ENCODE peak calls at places on chromosomes 6 and 20, in six cellular contexts. K is thoracic aorta, L is epithelial cell of esophagus, F is kidney epithelial cell, R is heart right ventricle, V is ovary. D is an unnamed sample.
A peak's percentile ranks its signal among the peaks of the same experiment; 100 is the strongest.

GRCh38 chr20:46211331-46211722 is 93.2 kb downstream of the CD40 start:
- DNase-seq in L (no peak), V (no peak), R (no peak), F (no peak), K (no peak), D (no peak)

GRCh38 chr20:41046716-41047115 is 18.1 kb downstream of the TOP1 start:
- DNase-seq in R (no peak), F (no peak), V (no peak), K (no peak), L (peak; percentile 55), D (no peak)

GRCh38 chr6:141290871-141291270 is 841.9 kb upstream of the GJE1 start:
- DNase-seq in L (peak; percentile 36), F (no peak), V (no peak), K (no peak), R (no peak), D (no peak)

GRCh38 chr6:121093928-121094327 is 240.4 kb downstream of the TBC1D32 start:
- DNase-seq in L (peak; percentile 33), K (no peak), V (no peak), F (no peak), R (no peak), D (no peak)

GRCh38 chr6:150207931-150208570 is 65.2 kb downstream of the PPP1R14C start:
- DNase-seq in F (no peak), V (no peak), K (no peak), L (peak; percentile 48), R (no peak), D (no peak)

GRCh38 chr6:157779705-157780604 is 43.1 kb upstream of the SNX9 start:
- DNase-seq in F (no peak), V (no peak), K (no peak), L (peak; percentile 65), R (no peak), D (no peak)

GRCh38 chr6:150596439-150596838 is 3.2 kb upstream of the PLEKHG1 start:
- DNase-seq in R (no peak), K (no peak), V (no peak), F (no peak), L (no peak), D (no peak)

GRCh38 chr6:148385379-148385778 is 42.7 kb downstream of the SASH1 start:
- DNase-seq in L (no peak), K (no peak), F (no peak), V (no peak), R (no peak), D (no peak)

GRCh38 chr6:2626381-2626780 is 124.3 kb downstream of the MYLK4 start:
- DNase-seq in K (no peak), R (no peak), L (no peak), F (no peak), V (no peak), D (no peak)

GRCh38 chr6:17159240-17159639 is 57.4 kb downstream of the STMND1 start:
- DNase-seq in L (no peak), V (no peak), K (no peak), R (no peak), F (no peak), D (no peak)

GRCh38 chr20:60068509-60068908 is 110.3 kb downstream of the CDH26 start:
- DNase-seq in K (no peak), R (no peak), V (no peak), L (no peak), F (no peak), D (no peak)

GRCh38 chr20:3786126-3786484 is 435 bp downstream of the CENPB start:
- DNase-seq in F (no peak), R (peak; percentile 50), V (peak; percentile 48), K (no peak), L (peak; percentile 67), D (no peak)

GRCh38 chr6:88008821-88009220 is 38.8 kb upstream of the SPACA1 start:
- DNase-seq in L (no peak), K (no peak), R (no peak), F (peak; percentile 74), V (no peak), D (no peak)

GRCh38 chr20:45427236-45428149 is 11.6 kb downstream of the PIGT start:
- DNase-seq in R (no peak), F (no peak), V (no peak), K (no peak), L (no peak), D (no peak)

GRCh38 chr6:163620670-163621330 is 206.3 kb downstream of the QKI start:
- DNase-seq in L (no peak), K (no peak), R (no peak), V (no peak), F (no peak), D (no peak)

GRCh38 chr6:12014027-12014872 is 2.1 kb downstream of the HIVEP1 start:
- DNase-seq in F (peak; percentile 51), K (no peak), R (no peak), L (peak; percentile 63), V (no peak), D (no peak)

GRCh38 chr20:48667889-48668413 is 159.8 kb downstream of the PREX1 start:
- DNase-seq in L (no peak), V (peak; percentile 39), F (no peak), R (no peak), K (no peak), D (no peak)

GRCh38 chr20:61925555-61926252 is 140.0 kb downstream of the TAF4 start:
- DNase-seq in F (no peak), V (no peak), R (no peak), L (peak; percentile 53), K (no peak), D (no peak)

GRCh38 chr6:121393711-121394110 is 41.7 kb upstream of the GJA1 start:
- DNase-seq in L (no peak), F (no peak), R (no peak), K (no peak), V (no peak), D (no peak)

GRCh38 chr6:112931835-112932234 is 584.7 kb downstream of the RFPL4B start:
- DNase-seq in K (no peak), R (no peak), L (no peak), V (no peak), F (no peak), D (no peak)

GRCh38 chr6:84027340-84028183 is 6.0 kb upstream of the MRAP2 start:
- DNase-seq in R (no peak), V (no peak), F (peak; percentile 38), K (peak; percentile 25), L (peak; percentile 92), D (no peak)

GRCh38 chr20:60586417-60587105 is 628.3 kb downstream of the CDH26 start:
- DNase-seq in F (no peak), R (peak; percentile 14), L (no peak), K (no peak), V (no peak), D (peak; percentile 16)

GRCh38 chr6:117908246-117909107 is 1.4 kb downstream of the SLC35F1 start:
- DNase-seq in L (no peak), V (no peak), K (no peak), F (no peak), R (no peak), D (no peak)

GRCh38 chr6:145206247-145206907 is 528.9 kb downstream of the EPM2A start:
- DNase-seq in F (no peak), R (no peak), L (no peak), V (no peak), K (no peak), D (no peak)

GRCh38 chr6:43304361-43304760 is 4.3 kb downstream of the CRIP3 start:
- DNase-seq in L (peak; percentile 22), F (no peak), R (no peak), K (no peak), V (no peak), D (no peak)
- H3K4me3 ChIP-seq in L (no peak overlapping the region), F (no peak overlapping the region), R (no peak overlapping the region), K (no peak overlapping the region), V (no peak overlapping the region), D (no peak overlapping the region)

DNA sequence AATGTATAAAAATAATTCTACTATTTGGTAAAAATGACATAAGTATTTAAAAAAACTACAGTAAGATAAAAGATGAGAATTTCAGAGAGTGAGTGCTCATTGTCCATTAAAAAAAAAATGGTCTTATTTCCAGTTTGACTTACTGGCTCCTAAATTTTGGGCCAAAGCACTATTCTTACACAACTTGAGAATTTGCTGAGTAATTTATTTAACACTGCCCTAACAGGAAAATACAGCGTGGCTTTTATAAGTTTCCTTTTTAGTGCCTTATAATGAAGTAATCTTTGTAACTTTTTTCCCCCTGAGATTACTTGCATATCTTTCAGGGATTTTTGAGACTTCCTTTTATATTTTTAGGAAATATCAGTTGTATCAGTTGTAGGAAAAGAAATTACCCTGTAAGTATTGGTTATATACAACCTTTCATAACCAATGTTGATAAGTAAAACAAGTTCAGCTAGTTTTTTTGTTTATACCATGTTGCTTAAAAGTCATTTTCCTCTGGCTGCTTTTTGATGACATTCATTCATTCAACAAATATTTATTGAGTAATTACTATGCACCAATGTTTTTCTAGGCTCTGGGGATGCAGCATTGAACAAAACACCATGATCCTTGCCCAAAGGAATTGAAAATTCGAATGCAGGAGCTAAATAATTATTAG is 106.4 kb upstream of the SGK1 start:
- DNase-seq in L (peak; percentile 63), V (no peak), F (no peak), K (no peak), R (no peak), D (no peak)
- H3K4me3 ChIP-seq in L (no peak overlapping the region), V (no peak overlapping the region), F (no peak overlapping the region), K (no peak overlapping the region), R (no peak overlapping the region), D (no peak overlapping the region)

GRCh38 chr6:128252293-128253176 is 267.9 kb downstream of the PTPRK start:
- DNase-seq in V (no peak), K (no peak), L (no peak), F (no peak), R (no peak), D (no peak)
- H3K4me3 ChIP-seq in V (no peak overlapping the region), K (no peak overlapping the region), L (no peak overlapping the region), F (no peak overlapping the region), R (no peak overlapping the region), D (no peak overlapping the region)

GRCh38 chr6:42441059-42441471 is 10.7 kb downstream of the TRERF1 start:
- DNase-seq in V (peak; percentile 58), L (no peak), F (no peak), R (no peak), K (no peak), D (no peak)

GRCh38 chr6:42441661-42442081 is 10.1 kb downstream of the TRERF1 start:
- DNase-seq in V (peak; percentile 24), K (no peak), F (no peak), R (no peak), L (no peak), D (no peak)

GRCh38 chr6:42440027-42440426 is 11.7 kb downstream of the TRERF1 start:
- DNase-seq in K (no peak), R (no peak), F (no peak), V (no peak), L (no peak), D (no peak)

GRCh38 chr6:42446370-42446769 is 5.4 kb downstream of the TRERF1 start:
- DNase-seq in K (no peak), V (no peak), L (no peak), R (no peak), F (no peak), D (no peak)

DNA sequence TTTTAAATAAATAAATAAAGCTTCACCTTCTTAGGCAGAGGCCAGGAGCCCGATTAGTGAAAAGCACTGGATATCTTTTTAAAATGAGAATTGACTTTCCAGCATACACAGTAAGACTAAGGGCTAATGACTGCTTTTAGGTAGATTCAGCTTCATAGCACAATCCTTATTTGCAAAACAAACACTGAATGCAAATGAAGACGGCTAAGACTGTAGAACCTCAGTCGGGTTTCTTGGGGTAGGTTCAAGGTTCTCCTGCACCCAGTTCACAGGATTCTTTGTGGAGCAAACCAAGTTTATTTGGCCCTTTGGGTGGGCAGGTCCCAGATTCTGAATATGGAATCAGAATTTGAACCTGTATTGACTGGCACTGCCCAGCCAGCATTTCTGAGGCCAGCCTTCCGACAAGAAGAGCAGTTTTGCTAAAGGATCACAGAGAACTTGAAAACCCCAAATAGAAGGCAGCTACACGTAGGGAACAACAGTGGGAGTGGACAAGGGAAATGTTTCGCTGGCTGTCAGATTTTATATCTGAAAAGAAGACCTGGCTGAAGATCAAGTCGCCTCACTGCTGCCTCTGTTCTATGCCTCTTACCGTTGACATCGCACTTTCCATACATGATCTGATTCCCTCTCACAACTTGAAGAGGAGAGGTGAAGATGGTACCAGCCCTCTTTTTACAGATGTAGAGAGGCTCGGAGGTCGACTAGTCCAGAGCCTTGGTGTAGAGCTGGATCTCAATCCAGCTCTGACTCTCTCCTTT is 8.2 kb downstream of the TRERF1 start:
- DNase-seq in L (no peak), F (no peak), R (no peak), V (no peak), K (no peak), D (no peak)
- H3K4me3 ChIP-seq in L (no peak overlapping the region), F (no peak overlapping the region), R (no peak overlapping the region), V (no peak overlapping the region), K (no peak overlapping the region), D (no peak overlapping the region)